ENCODE peak calls at places on chromosome 12, in five cellular contexts. Z is stimulated activated naive B cell treated with anti-CD40 and anti-IgM and Interleukin-4, amounts not matched to agents 10 μg/mL and 1 μg/mL and 100 μg/mL, for 72 hours; O is aorta; I is right cardiac atrium; W is activated CD4-positive, alpha-beta T cell treated with anti-CD3 and anti-CD28 coated beads, Interleukin-2, amount 10 ng/mL, durations not matched to agents 7 days and 5 days. E is an unnamed sample.

GRCh38 chr12:95130096-95130495 is 56.7 kb upstream of the NR2C1 start:
- DNase-seq in Z (no peak), O (no peak), I (no peak), W (no peak), E (no peak)

GRCh38 chr12:81143057-81143456 is 65.2 kb downstream of the ACSS3 start:
- DNase-seq in Z (no peak), O (no peak), I (no peak), W (no peak), E (no peak)

GRCh38 chr12:57127710-57128518 is at the start of gene LRP1:
- DNase-seq in Z (peak; percentile 41), O (peak; percentile 91), I (peak; percentile 95), W (peak; percentile 74), E (peak; percentile 79)

GRCh38 chr12:54411398-54412241 is 7.4 kb downstream of the ITGA5 start:
- DNase-seq in Z (no peak), O (peak; percentile 88), I (peak; percentile 83), W (peak; percentile 69), E (peak; percentile 59)

GRCh38 chr12:112362309-112362708 is 19.9 kb downstream of the HECTD4 start:
- DNase-seq in Z (no peak), O (no peak), I (no peak), W (no peak), E (no peak)

GRCh38 chr12:49346659-49347306 is at the start of gene DNAJC22:
- DNase-seq in Z (no peak), O (no peak), I (peak; percentile 60), W (peak; percentile 30), E (no peak)

GRCh38 chr12:4272014-4272975 is 1.3 kb upstream of the CCND2 start:
- DNase-seq in Z (peak; percentile 74), O (peak; percentile 88), I (peak; percentile 89), W (peak; percentile 96), E (peak; percentile 56)

GRCh38 chr12:34109390-34109789 is 87.1 kb downstream of the ALG10 start:
- DNase-seq in Z (no peak), O (no peak), I (no peak), W (no peak), E (no peak)

GRCh38 chr12:53219116-53219955 is 12.3 kb upstream of the ITGB7 start:
- DNase-seq in Z (peak; percentile 72), O (peak; percentile 65), I (peak; percentile 87), W (peak; percentile 65), E (peak; percentile 47)

GRCh38 chr12:82366182-82366581 is 7.9 kb downstream of the METTL25 start:
- DNase-seq in Z (no peak), O (no peak), I (no peak), W (no peak), E (peak; percentile 33)